ENCODE peak calls at places on chromosomes 2 and 18, in seven cellular contexts. S, E, T, J, A, F and I are unnamed samples.
A peak's percentile ranks its signal among the peaks of the same experiment; 100 is the strongest.

GRCh38 chr2:113755690-113756063 is 765 bp downstream of the SLC35F5 start:
- DNase-seq in S (peak; percentile 13), E (no peak), T (no peak), J (peak; percentile 11), A (no peak), F (no peak), I (peak; percentile 9)

GRCh38 chr2:26576565-26577441 is 64.4 kb downstream of the CIB4 start:
- DNase-seq in S (no peak), E (no peak), T (no peak), J (no peak), A (no peak), F (no peak), I (no peak)

GRCh38 chr2:197137234-197137633 is 173.3 kb downstream of the ANKRD44 start:
- DNase-seq in S (peak; percentile 46), E (no peak), T (no peak), J (no peak), A (peak; percentile 43), F (no peak), I (no peak)

GRCh38 chr2:73028841-73029240 is 42.7 kb downstream of the SFXN5 start:
- DNase-seq in S (peak; percentile 19), E (no peak), T (no peak), J (no peak), A (no peak), F (no peak), I (no peak)

GRCh38 chr2:12321886-12322285 is 394.9 kb upstream of the TRIB2 start:
- DNase-seq in S (peak; percentile 40), E (no peak), T (no peak), J (no peak), A (no peak), F (no peak), I (no peak)

GRCh38 chr2:53317863-53318262 is 449.7 kb upstream of the CHAC2 start:
- DNase-seq in S (no peak), E (no peak), T (no peak), J (no peak), A (peak; percentile 2), F (no peak), I (no peak)

GRCh38 chr18:30903566-30903965 is 139.0 kb downstream of the DSC3 start:
- DNase-seq in S (no peak), E (no peak), T (no peak), J (no peak), A (no peak), F (no peak), I (no peak)

GRCh38 chr18:25842665-25843064 is 247.7 kb downstream of the SS18 start:
- DNase-seq in S (no peak), E (no peak), T (no peak), J (no peak), A (no peak), F (no peak), I (no peak)

GRCh38 chr2:239383796-239384156 is 17.0 kb downstream of the HDAC4 start:
- DNase-seq in S (no peak), E (no peak), T (no peak), J (no peak), A (no peak), F (no peak), I (no peak)

GRCh38 chr2:226031078-226031937 is 631.8 kb downstream of the NYAP2 start:
- DNase-seq in S (peak; percentile 85), E (no peak), T (peak; percentile 16), J (peak; percentile 11), A (peak; percentile 41), F (peak; percentile 86), I (no peak)

GRCh38 chr2:100664756-100665101 is 101.9 kb downstream of the PDCL3 start:
- DNase-seq in S (no peak), E (no peak), T (no peak), J (no peak), A (no peak), F (peak; percentile 17), I (no peak)

GRCh38 chr2:201821080-201821479 is 14.7 kb downstream of the CDK15 start:
- DNase-seq in S (no peak), E (no peak), T (no peak), J (no peak), A (no peak), F (no peak), I (no peak)

GRCh38 chr18:35268811-35269210 is 21.2 kb downstream of the ZSCAN30 start:
- DNase-seq in S (no peak), E (no peak), T (no peak), J (no peak), A (no peak), F (no peak), I (no peak)

GRCh38 chr2:240605867-240606743 is 19.2 kb upstream of the GPR35 start:
- DNase-seq in S (no peak), E (no peak), T (no peak), J (peak; percentile 8), A (no peak), F (no peak), I (no peak)

GRCh38 chr2:225429718-225430117 is 30.2 kb downstream of the NYAP2 start:
- DNase-seq in S (peak; percentile 22), E (no peak), T (no peak), J (no peak), A (no peak), F (no peak), I (no peak)

GRCh38 chr2:107932483-107932882 is 53.8 kb upstream of the SLC5A7 start:
- DNase-seq in S (peak; percentile 64), E (no peak), T (no peak), J (no peak), A (no peak), F (no peak), I (no peak)

GRCh38 chr2:76599732-76600368 is 889.1 kb upstream of the GCFC2 start:
- DNase-seq in S (peak; percentile 81), E (no peak), T (peak; percentile 53), J (peak; percentile 65), A (peak; percentile 34), F (no peak), I (peak; percentile 59)

GRCh38 chr2:222907790-222908431 is 47.1 kb downstream of the ACSL3 start:
- DNase-seq in S (peak; percentile 55), E (no peak), T (no peak), J (no peak), A (peak; percentile 46), F (no peak), I (no peak)

GRCh38 chr2:86223098-86223681 is 23.9 kb downstream of the MRPL35 start:
- DNase-seq in S (peak; percentile 72), E (no peak), T (no peak), J (no peak), A (peak; percentile 48), F (peak; percentile 60), I (no peak)

GRCh38 chr2:65710779-65711295 is 278.4 kb upstream of the SPRED2 start:
- DNase-seq in S (peak; percentile 5), E (no peak), T (no peak), J (peak; percentile 19), A (peak; percentile 37), F (no peak), I (peak; percentile 25)
- TF ChIP-seq CTCF in S (peak; percentile 22), E (no peak), T (peak; percentile 39), J (peak; percentile 47), A (peak; percentile 74), F (peak; percentile 9), I (no peak)

GRCh38 chr2:42560886-42561285 is 7.5 kb upstream of the MTA3 start:
- DNase-seq in S (no peak), E (no peak), T (no peak), J (no peak), A (no peak), F (no peak), I (no peak)

GRCh38 chr2:42554392-42554791 is 14.0 kb upstream of the MTA3 start:
- DNase-seq in S (no peak), E (no peak), T (no peak), J (no peak), A (no peak), F (no peak), I (no peak)

GRCh38 chr2:42556351-42556890 is 12.0 kb upstream of the MTA3 start:
- DNase-seq in S (no peak), E (no peak), T (no peak), J (no peak), A (no peak), F (no peak), I (no peak)

GRCh38 chr2:42562474-42563144 is 5.8 kb upstream of the MTA3 start:
- DNase-seq in S (no peak), E (no peak), T (no peak), J (no peak), A (no peak), F (no peak), I (no peak)

DNA sequence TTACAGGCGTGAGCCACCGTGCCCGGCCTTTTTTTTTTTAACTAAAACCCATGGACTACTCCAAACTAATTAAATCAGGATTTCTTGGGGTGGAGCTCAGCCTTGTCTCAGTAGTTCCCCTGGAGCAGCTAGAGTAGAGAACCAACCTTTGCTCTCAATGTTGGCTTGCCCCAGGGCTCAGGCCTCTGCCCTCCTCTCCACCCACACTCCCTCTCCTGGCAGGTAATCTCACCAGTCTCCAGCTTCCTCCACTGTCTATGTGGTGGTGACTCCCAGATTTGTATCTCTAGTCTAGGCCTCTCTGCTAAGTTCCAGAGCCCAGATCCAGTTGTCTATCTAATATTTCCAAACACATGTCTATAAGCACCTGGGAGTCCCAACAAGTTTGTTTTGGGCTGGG is 9.6 kb upstream of the MTA3 start:
- DNase-seq in S (no peak), E (no peak), T (no peak), J (no peak), A (no peak), F (no peak), I (no peak)
- TF ChIP-seq CTCF in S (no peak), E (no peak), T (no peak), J (no peak), A (no peak), F (no peak), I (no peak)

GRCh38 chr2:3536682-3537632 is 17.6 kb upstream of the ADI1 start:
- DNase-seq in S (peak; percentile 68), E (no peak), T (peak; percentile 40), J (no peak), A (peak; percentile 33), F (no peak), I (peak; percentile 61)
- TF ChIP-seq CTCF in S (peak; percentile 72), E (no peak), T (no peak), J (peak; percentile 7), A (peak; percentile 67), F (peak; percentile 59), I (peak; percentile 14)

DNA sequence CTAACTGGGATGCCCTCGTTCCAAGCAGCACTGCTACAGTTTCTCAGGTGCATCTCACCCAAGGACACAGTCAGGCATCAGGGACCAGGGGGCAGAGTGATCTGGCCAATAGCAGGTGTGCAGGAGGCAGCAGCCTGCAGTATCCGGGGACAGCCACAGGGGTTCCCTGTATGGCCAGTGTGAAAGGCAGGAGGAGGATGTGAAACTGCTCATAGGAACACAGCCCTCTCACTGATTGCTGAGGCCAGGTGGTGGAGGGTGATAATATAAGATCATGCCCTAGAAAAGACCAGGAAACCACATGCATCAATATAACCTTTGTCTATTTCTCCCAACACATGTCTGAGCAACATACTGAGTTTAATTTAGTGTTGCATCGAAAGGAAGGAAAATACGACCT is 112.7 kb upstream of the TACR1 start:
- DNase-seq in S (no peak), E (no peak), T (peak; percentile 79), J (peak; percentile 60), A (no peak), F (no peak), I (peak; percentile 79)
- TF ChIP-seq CTCF in S (no peak), E (no peak), T (peak; percentile 70), J (peak; percentile 77), A (peak; percentile 53), F (no peak), I (peak; percentile 71)

GRCh38 chr2:9760069-9760910 is 83.0 kb upstream of the TAF1B start:
- DNase-seq in S (no peak), E (no peak), T (no peak), J (no peak), A (no peak), F (no peak), I (no peak)
- TF ChIP-seq CTCF in S (no peak), E (no peak), T (no peak), J (no peak), A (no peak), F (no peak), I (no peak)